ENCODE peak calls at places on chromosome 12, in eight cellular contexts. V is GM23248; R is spleen; A is kidney; F is adipocyte; W is breast epithelium; L is IMR-90; U is naive thymus-derived CD4-positive, alpha-beta T cell. O is an unnamed sample.

GRCh38 chr12:75623631-75624118 is 112.3 kb upstream of the KRR1 start:
- DNase-seq in V (peak; percentile 38), R (no peak), A (no peak), F (peak; percentile 61), W (no peak), L (peak; percentile 33), U (no peak), O (peak; percentile 70)

GRCh38 chr12:7369274-7369729 is 65.4 kb downstream of the ACSM4 start:
- DNase-seq in V (peak; percentile 66), R (peak; percentile 56), A (no peak), F (no peak), W (peak; percentile 78), L (no peak), U (no peak), O (no peak)

GRCh38 chr12:74441872-74442271 is 95.8 kb upstream of the ATXN7L3B start:
- DNase-seq in V (no peak), R (no peak), A (no peak), F (no peak), W (no peak), L (no peak), U (no peak), O (no peak)

GRCh38 chr12:88242161-88242925 is 100.2 kb downstream of the TMTC3 start:
- DNase-seq in V (peak; percentile 96), R (no peak), A (no peak), F (peak; percentile 77), W (no peak), L (peak; percentile 99), U (no peak), O (peak; percentile 95)

GRCh38 chr12:116236148-116236731 is 41.3 kb downstream of the MED13L start:
- DNase-seq in V (peak; percentile 72), R (no peak), A (no peak), F (peak; percentile 75), W (peak; percentile 37), L (peak; percentile 54), U (peak; percentile 34), O (peak; percentile 26)

GRCh38 chr12:71426648-71427047 is 12.9 kb upstream of the LGR5 start:
- DNase-seq in V (peak; percentile 47), R (no peak), A (no peak), F (peak; percentile 80), W (no peak), L (peak; percentile 11), U (no peak), O (no peak)

GRCh38 chr12:64103821-64104220 is 118.3 kb downstream of the KICS2 start:
- DNase-seq in V (peak; percentile 30), R (no peak), A (no peak), F (peak; percentile 27), W (no peak), L (peak; percentile 32), U (no peak), O (peak; percentile 25)

GRCh38 chr12:57377103-57377840 is 53.6 kb downstream of the R3HDM2 start:
- DNase-seq in V (no peak), R (no peak), A (no peak), F (no peak), W (no peak), L (no peak), U (no peak), O (peak; percentile 32)

GRCh38 chr12:117658226-117658625 is 296.8 kb upstream of the NOS1 start:
- DNase-seq in V (no peak), R (no peak), A (no peak), F (no peak), W (no peak), L (no peak), U (no peak), O (no peak)

GRCh38 chr12:57341275-57341990 is 89.4 kb downstream of the R3HDM2 start:
- DNase-seq in V (peak; percentile 14), R (no peak), A (no peak), F (no peak), W (no peak), L (peak; percentile 48), U (no peak), O (no peak)

GRCh38 chr12:96448287-96448686 is 41.1 kb upstream of the CFAP54 start:
- DNase-seq in V (peak; percentile 46), R (no peak), A (no peak), F (no peak), W (no peak), L (peak; percentile 96), U (no peak), O (peak; percentile 87)

GRCh38 chr12:111156304-111156703 is 212.6 kb downstream of the PHETA1 start:
- DNase-seq in V (no peak), R (no peak), A (no peak), F (no peak), W (no peak), L (no peak), U (no peak), O (peak; percentile 14)

GRCh38 chr12:132402831-132403416 is 73.5 kb upstream of the GALNT9 start:
- DNase-seq in V (no peak), R (no peak), A (peak; percentile 56), F (no peak), W (no peak), L (no peak), U (no peak), O (no peak)

GRCh38 chr12:8108808-8109398 is 14.5 kb upstream of the CLEC4A start:
- DNase-seq in V (peak; percentile 79), R (peak; percentile 84), A (peak; percentile 75), F (peak; percentile 92), W (peak; percentile 53), L (peak; percentile 79), U (peak; percentile 69), O (peak; percentile 52)

GRCh38 chr12:97465012-97465345 is 2.4 kb downstream of the RMST start:
- DNase-seq in V (no peak), R (no peak), A (no peak), F (no peak), W (no peak), L (no peak), U (no peak), O (no peak)

GRCh38 chr12:130835011-130835410 is 4.0 kb downstream of the STX2 start:
- DNase-seq in V (no peak), R (no peak), A (no peak), F (no peak), W (no peak), L (no peak), U (no peak), O (no peak)

GRCh38 chr12:14950421-14950820 is 11.0 kb downstream of the ARHGDIB start:
- DNase-seq in V (no peak), R (no peak), A (no peak), F (no peak), W (no peak), L (no peak), U (no peak), O (no peak)
- H3K4me1 ChIP-seq in V (peaks cover 29% of the 10 kb centered on the region), R (peaks cover 89% of the 10 kb centered on the region), A (peaks cover 39% of the 10 kb centered on the region), F (peaks cover 36% of the 10 kb centered on the region), W (peaks cover 8% of the 10 kb centered on the region), L (peaks cover 25% of the 10 kb centered on the region), U (peaks cover 85% of the 10 kb centered on the region), O (peaks cover 19% of the 10 kb centered on the region)

GRCh38 chr12:53737494-53737808 is 10.2 kb upstream of the CALCOCO1 start:
- DNase-seq in V (no peak), R (no peak), A (no peak), F (no peak), W (no peak), L (no peak), U (no peak), O (no peak)
- H3K4me1 ChIP-seq in V (peaks cover 4% of the 10 kb centered on the region), R (peaks cover 23% of the 10 kb centered on the region), A (peaks cover 3% of the 10 kb centered on the region), F (peaks cover 8% of the 10 kb centered on the region), W (peaks cover 8% of the 10 kb centered on the region), L (no peaks in the 10 kb centered on the region), U (peaks cover 19% of the 10 kb centered on the region), O (no peaks in the 10 kb centered on the region)

GRCh38 chr12:54384591-54385041 is at the start of gene ZNF385A:
- DNase-seq in V (no peak), R (peak; percentile 88), A (no peak), F (no peak), W (no peak), L (no peak), U (no peak), O (no peak)
- H3K4me1 ChIP-seq in V (peaks cover 12% of the 10 kb centered on the region), R (peaks cover 55% of the 10 kb centered on the region), A (peaks cover 8% of the 10 kb centered on the region), F (peaks cover 30% of the 10 kb centered on the region), W (no peaks in the 10 kb centered on the region), L (peaks cover 13% of the 10 kb centered on the region), U (no peaks in the 10 kb centered on the region), O (peaks cover 35% of the 10 kb centered on the region)

GRCh38 chr12:6218526-6218925 is 18.3 kb downstream of the CD9 start:
- DNase-seq in V (no peak), R (no peak), A (no peak), F (no peak), W (no peak), L (no peak), U (no peak), O (peak; percentile 80)
- H3K4me1 ChIP-seq in V (peaks cover 46% of the 10 kb centered on the region), R (peaks cover 35% of the 10 kb centered on the region), A (peaks cover 42% of the 10 kb centered on the region), F (peaks cover 11% of the 10 kb centered on the region), W (peaks cover 37% of the 10 kb centered on the region), L (peaks cover 12% of the 10 kb centered on the region), U (peaks cover 3% of the 10 kb centered on the region), O (peaks cover 39% of the 10 kb centered on the region)

DNA sequence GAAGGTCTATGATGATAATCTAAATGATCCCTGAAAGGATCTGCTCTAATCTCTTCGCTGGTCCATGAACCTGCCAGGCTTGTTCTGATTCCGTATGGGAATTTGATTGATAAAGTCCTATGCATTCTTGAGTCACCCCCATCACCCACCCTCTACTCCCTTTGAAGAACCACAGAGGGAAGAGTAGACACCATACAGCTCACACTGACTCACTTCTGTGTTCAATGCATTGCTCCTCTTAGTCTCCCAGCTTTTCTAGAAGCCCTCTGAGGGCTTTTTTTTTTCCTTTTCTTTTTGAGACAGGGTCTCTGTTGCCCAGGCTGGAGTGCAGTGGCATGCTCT is 18.5 kb upstream of the GPRC5A start:
- DNase-seq in V (peak; percentile 69), R (no peak), A (no peak), F (no peak), W (no peak), L (peak; percentile 83), U (no peak), O (peak; percentile 76)
- H3K4me1 ChIP-seq in V (peaks cover 41% of the 10 kb centered on the region), R (no peaks in the 10 kb centered on the region), A (no peaks in the 10 kb centered on the region), F (peaks cover 7% of the 10 kb centered on the region), W (no peaks in the 10 kb centered on the region), L (peaks cover 26% of the 10 kb centered on the region), U (no peaks in the 10 kb centered on the region), O (peaks cover 42% of the 10 kb centered on the region)

GRCh38 chr12:20099395-20099976 is 268.9 kb upstream of the PDE3A start:
- DNase-seq in V (no peak), R (no peak), A (no peak), F (no peak), W (no peak), L (no peak), U (no peak), O (no peak)
- H3K4me1 ChIP-seq in V (no peaks in the 10 kb centered on the region), R (no peaks in the 10 kb centered on the region), A (no peaks in the 10 kb centered on the region), F (peaks cover 23% of the 10 kb centered on the region), W (no peaks in the 10 kb centered on the region), L (peaks cover 9% of the 10 kb centered on the region), U (no peaks in the 10 kb centered on the region), O (no peaks in the 10 kb centered on the region)

GRCh38 chr12:47242426-47242825 is 162.7 kb upstream of the AMIGO2 start:
- DNase-seq in V (no peak), R (no peak), A (no peak), F (no peak), W (no peak), L (no peak), U (no peak), O (no peak)
- H3K4me1 ChIP-seq in V (peaks cover 18% of the 10 kb centered on the region), R (no peaks in the 10 kb centered on the region), A (no peaks in the 10 kb centered on the region), F (peaks cover 18% of the 10 kb centered on the region), W (no peaks in the 10 kb centered on the region), L (no peaks in the 10 kb centered on the region), U (peaks cover 13% of the 10 kb centered on the region), O (peaks cover under 1% of the 10 kb centered on the region)